ENCODE peak calls at places on chromosomes 2 and 18, in four cellular contexts. O, R, K and V are unnamed samples.

GRCh38 chr18:50451100-50451842 is 76.4 kb downstream of the SKA1 start:
- DNase-seq in K (no peak), R (no peak), O (no peak), V (no peak)

GRCh38 chr2:223758131-223758840 is 79.1 kb downstream of the AP1S3 start:
- DNase-seq in K (no peak), O (no peak), R (no peak), V (no peak)

GRCh38 chr2:68908392-68908970 is 37.3 kb upstream of the BMP10 start:
- DNase-seq in R (peak), O (peak), K (no peak), V (peak)

GRCh38 chr2:61770298-61770697 is 83.6 kb downstream of the FAM161A start:
- DNase-seq in R (no peak), O (no peak), K (no peak), V (no peak)

GRCh38 chr2:157336137-157336721 is 10.6 kb upstream of the ERMN start:
- DNase-seq in R (peak), O (peak), K (no peak), V (peak)

GRCh38 chr2:215618145-215618544 is 182.3 kb upstream of the FN1 start:
- DNase-seq in K (no peak), R (no peak), O (no peak), V (no peak)

GRCh38 chr2:112157472-112157871 is 19.3 kb downstream of the FBLN7 start:
- DNase-seq in K (no peak), O (no peak), R (no peak), V (no peak)

GRCh38 chr2:17710547-17711248 is 42.9 kb downstream of the SMC6 start:
- DNase-seq in O (no peak), R (no peak), K (no peak), V (no peak)

GRCh38 chr2:144521702-144522101 is 1.8 kb upstream of the ZEB2 start:
- DNase-seq in O (no peak), K (no peak), R (no peak), V (no peak)

GRCh38 chr2:151904807-151905206 is 76.6 kb upstream of the ARL5A start:
- DNase-seq in O (no peak), K (no peak), R (no peak), V (no peak)

GRCh38 chr2:175012516-175012915 is 7.3 kb upstream of the CHN1 start:
- DNase-seq in O (no peak), K (no peak), R (no peak), V (no peak)

GRCh38 chr18:11955299-11956029 is 25.8 kb upstream of the IMPA2 start:
- DNase-seq in R (peak), O (peak), K (no peak), V (peak)

GRCh38 chr2:47682231-47682749 is 100.7 kb upstream of the MSH6 start:
- DNase-seq in O (no peak), R (no peak), K (no peak), V (no peak)

GRCh38 chr18:13266208-13267100 is 47.9 kb downstream of the LDLRAD4 start:
- DNase-seq in R (no peak), O (no peak), K (no peak), V (no peak)

GRCh38 chr2:102753563-102754159 is 8.2 kb upstream of the TMEM182 start:
- DNase-seq in O (peak), R (peak), K (no peak), V (peak)

GRCh38 chr2:171675810-171676345 is 11.4 kb upstream of the DYNC1I2 start:
- DNase-seq in O (no peak), R (no peak), K (no peak), V (no peak)

GRCh38 chr2:212033888-212034287 is 504.7 kb downstream of the ERBB4 start:
- DNase-seq in R (no peak), O (no peak), K (no peak), V (no peak)

GRCh38 chr2:212032536-212033219 is 505.9 kb downstream of the ERBB4 start:
- DNase-seq in R (peak), O (peak), K (no peak), V (peak)

GRCh38 chr2:212030709-212031108 is 507.9 kb downstream of the ERBB4 start:
- DNase-seq in K (no peak), O (no peak), R (no peak), V (no peak)

GRCh38 chr2:212034841-212035585 is 503.6 kb downstream of the ERBB4 start:
- DNase-seq in R (peak), O (no peak), K (no peak), V (no peak)

GRCh38 chr2:212032032-212032431 is 506.6 kb downstream of the ERBB4 start:
- DNase-seq in R (peak), O (peak), K (no peak), V (peak)
- H3K4me3 ChIP-seq in R (no peak), O (no peak), K (no peak), V (no peak)

DNA sequence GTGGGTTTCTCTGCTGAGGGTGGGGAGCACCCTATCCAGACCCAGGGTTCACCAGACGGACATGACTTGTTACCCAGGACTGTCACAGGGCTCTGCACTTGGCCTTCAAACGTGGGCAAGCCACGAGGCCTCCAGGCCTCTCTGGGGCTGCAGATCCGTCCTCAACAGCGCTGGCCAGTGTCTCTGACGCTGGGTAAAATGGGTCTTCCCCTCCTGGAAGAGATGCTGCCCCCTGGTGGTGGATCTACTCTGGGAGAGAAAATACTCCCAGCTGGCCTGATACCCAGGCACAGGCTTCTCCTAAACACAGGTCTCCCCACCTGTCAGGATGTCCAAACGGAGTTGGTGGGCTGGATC is 3.7 kb downstream of the GPR17 start:
- DNase-seq in R (peak), K (no peak), O (peak), V (peak)
- TF ChIP-seq CTCF in R (peak), K (peak), O (peak), V (peak)

DNA sequence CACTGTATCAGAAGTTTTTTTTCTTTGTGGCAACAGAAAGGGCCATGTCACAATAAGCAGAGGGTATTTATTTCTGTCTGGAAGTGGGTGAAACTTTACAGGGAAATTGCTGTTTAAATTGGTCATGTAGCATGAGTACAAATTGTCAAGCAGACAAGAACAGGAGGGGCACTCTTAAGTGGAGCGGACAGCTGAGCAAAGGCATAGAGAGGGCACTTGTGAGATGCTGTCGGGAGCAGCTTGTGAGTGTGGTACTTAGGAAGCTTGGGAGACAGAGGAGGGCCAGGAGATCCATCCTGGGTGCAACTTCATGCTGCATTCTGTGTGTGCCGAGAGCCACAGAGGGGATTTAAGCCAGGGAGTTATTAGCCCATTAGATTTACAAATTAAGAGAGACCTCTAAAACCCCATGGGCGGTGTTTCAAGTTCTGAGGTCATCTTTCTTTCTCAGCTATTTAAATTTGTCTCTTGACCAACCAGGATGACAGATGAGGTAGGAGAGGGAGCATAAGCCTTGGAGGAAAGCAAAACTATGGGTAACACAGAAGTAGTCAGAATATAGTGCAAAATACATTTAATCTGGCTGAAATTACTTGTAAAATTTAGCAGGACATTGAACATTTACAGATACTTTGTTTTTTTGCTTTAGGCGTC is 30.4 kb downstream of the INPP4A start:
- DNase-seq in R (no peak), K (no peak), O (no peak), V (no peak)
- H3K4me3 ChIP-seq in R (no peak), K (no peak), O (no peak), V (no peak)

DNA sequence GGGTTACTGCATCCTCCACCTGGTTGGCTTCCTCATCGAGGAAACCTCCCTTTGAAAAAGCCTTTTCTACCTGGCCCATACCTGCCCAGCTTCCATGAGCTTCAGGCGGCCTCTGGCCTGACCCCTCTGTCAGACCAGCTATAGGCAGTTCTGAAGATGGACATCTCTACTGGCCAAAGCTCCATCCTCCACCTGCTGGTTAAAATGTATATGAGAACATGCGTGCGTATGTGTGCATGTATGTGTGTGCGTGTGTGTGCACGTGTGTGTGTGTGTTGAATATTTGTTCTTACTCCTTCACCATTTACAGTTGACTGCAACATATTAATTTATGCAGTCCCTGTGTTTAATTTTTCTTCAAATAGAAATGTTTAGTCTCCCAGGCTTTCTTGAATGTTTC is 642.4 kb upstream of the RAB6C start:
- DNase-seq in K (no peak), O (no peak), R (no peak), V (no peak)
- TF ChIP-seq CTCF in K (no peak), O (no peak), R (no peak), V (no peak)

GRCh38 chr2:2413525-2413924 is 82.5 kb upstream of the MYT1L start:
- DNase-seq in R (no peak), K (no peak), O (no peak), V (no peak)

GRCh38 chr2:2405780-2406179 is 74.7 kb upstream of the MYT1L start:
- DNase-seq in O (no peak), R (no peak), K (no peak), V (no peak)

GRCh38 chr2:2411008-2411407 is 79.9 kb upstream of the MYT1L start:
- DNase-seq in O (no peak), R (no peak), K (no peak), V (no peak)

GRCh38 chr2:2409481-2409880 is 78.4 kb upstream of the MYT1L start:
- DNase-seq in K (no peak), R (no peak), O (no peak), V (no peak)
- H3K4me3 ChIP-seq in K (no peak), R (no peak), O (no peak), V (no peak)

DNA sequence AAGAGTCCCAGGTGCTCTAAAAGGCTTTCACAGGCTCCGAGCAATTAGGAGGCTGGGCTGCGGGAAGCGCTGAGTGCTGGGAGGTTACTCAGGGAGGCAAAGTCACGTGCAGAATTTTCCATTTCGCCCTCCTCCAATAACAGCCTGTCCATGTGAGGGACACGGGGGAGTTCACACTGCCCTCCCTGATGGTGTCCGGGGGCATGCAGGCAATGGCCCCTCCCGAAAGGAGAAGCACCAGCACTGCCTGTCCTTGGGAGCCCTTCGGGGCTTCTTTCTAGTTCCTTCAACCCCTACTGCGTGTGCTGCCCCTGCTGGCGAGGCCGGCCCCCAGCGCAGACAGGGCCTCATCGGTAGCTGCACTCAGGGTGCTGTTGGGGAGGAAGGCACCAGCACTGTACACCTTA is 63.1 kb upstream of the HPCAL1 start:
- DNase-seq in K (no peak), R (no peak), O (peak), V (no peak)
- TF ChIP-seq CTCF in K (no peak), R (peak), O (peak), V (peak)

DNA sequence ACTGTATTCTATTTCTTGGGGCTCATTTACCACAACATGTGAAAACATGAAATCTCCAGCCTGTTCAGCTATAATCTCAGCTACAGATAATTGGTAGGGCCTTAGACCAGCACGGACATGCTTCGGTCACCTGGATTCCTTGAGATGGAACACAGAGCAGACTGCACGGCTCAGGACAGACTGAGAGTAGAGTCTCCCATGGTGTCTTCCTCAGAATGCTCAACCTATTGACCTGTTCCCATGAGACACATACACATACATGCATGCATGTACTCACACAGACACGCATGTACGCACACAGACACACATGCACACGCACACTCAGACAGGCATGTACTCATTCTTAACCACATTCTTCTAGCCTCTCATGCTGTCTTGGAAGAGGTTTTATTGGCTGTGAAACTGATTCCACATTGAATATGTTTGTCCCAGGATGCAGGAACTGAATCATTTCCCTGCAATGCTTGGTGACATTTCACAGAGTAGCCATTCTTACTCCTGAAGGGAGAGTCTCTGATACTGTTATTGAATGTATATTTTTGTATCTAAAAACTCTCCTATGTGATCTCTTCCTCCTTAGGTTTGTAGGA is 23.5 kb upstream of the BZW1 start:
- DNase-seq in K (no peak), R (peak), O (peak), V (peak)
- H3K4me3 ChIP-seq in K (no peak), R (no peak), O (no peak), V (no peak)

DNA sequence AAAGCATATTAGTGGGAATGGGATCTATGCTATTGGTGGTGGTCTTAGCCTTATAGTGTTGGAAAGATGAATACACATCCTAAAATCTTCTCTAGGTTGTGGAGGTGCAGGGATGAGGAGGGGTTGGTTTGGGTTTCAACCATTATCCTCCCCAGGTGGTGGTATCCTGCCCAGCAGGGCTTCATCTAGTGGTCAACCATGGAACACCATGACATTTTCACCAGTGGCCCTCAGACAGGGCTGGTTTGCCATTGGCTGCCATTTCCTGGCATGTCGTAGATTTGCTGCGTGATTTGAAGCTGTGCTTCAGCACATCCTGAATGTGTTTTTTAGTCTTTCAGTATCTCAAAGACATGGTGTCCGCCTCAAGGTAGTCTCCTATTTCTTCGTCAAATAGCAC is 391.2 kb upstream of the HNRNPA3 start:
- DNase-seq in K (no peak), O (no peak), R (no peak), V (no peak)
- TF ChIP-seq CTCF in K (no peak), O (no peak), R (no peak), V (peak)

GRCh38 chr2:12715258-12715865 is 1.4 kb upstream of the TRIB2 start:
- DNase-seq in R (no peak), K (peak), O (no peak), V (no peak)
- H3K4me3 ChIP-seq in R (no peak), K (peak), O (peak), V (peak)

DNA sequence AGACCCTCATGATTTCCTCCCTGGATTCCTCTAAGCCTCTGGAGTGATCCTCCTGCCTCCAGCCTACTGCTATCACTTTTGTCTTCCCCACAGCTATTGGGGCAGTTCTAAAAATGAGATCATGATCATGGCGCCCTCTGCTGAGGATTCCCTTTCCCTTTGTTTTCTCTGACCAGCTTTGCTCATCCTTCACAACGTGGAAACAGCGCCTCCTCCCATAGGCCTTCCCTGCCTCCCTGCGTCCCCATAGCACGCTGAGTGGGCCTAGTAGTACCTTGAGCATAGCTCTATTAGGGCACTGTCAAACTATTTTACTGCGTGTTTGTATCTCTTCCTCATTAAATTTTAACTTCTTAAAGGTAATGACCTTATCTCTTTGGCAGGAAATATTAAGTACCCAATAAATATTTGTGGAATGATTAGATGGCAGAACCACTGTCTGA is 207.0 kb upstream of the FANCL start:
- DNase-seq in K (no peak), R (peak), O (peak), V (peak)
- TF ChIP-seq CTCF in K (no peak), R (peak), O (peak), V (peak)